ENCODE peak calls at places on chromosomes 11 and 22, in eight cellular contexts. One of them, this sample, is unnamed.

GRCh38 chr11:57668467-57668890 is 565 bp downstream of the ZDHHC5 start:
- DNase-seq in activated CD8-positive, alpha-beta memory T cell treated with anti-CD3 and anti-CD28 coated beads for 24 hours: no peak
- DNase-seq in ACHN: no peak
- DNase-seq in activated T-helper 1 cell treated with Interleukin-2 at 50 U/mL for 16 hours: peak
- DNase-seq in ELR: peak
- DNase-seq in left kidney: no peak
- DNase-seq in CD4-positive, alpha-beta T cell: no peak
- DNase-seq in left ventricle myocardium superior: no peak
- DNase-seq in this sample: no peak

GRCh38 chr11:64793271-64794160 is 9.5 kb downstream of the MAP4K2 start:
- DNase-seq in activated CD8-positive, alpha-beta memory T cell treated with anti-CD3 and anti-CD28 coated beads for 24 hours: no peak
- DNase-seq in ACHN: no peak
- DNase-seq in activated T-helper 1 cell treated with Interleukin-2 at 50 U/mL for 16 hours: no peak
- DNase-seq in ELR: no peak
- DNase-seq in left kidney: no peak
- DNase-seq in CD4-positive, alpha-beta T cell: no peak
- DNase-seq in left ventricle myocardium superior: peak
- DNase-seq in this sample: no peak

GRCh38 chr22:25359601-25360261 is 140.3 kb downstream of the CRYBB2 start:
- DNase-seq in activated CD8-positive, alpha-beta memory T cell treated with anti-CD3 and anti-CD28 coated beads for 24 hours: no peak
- DNase-seq in ACHN: no peak
- DNase-seq in activated T-helper 1 cell treated with Interleukin-2 at 50 U/mL for 16 hours: no peak
- DNase-seq in ELR: no peak
- DNase-seq in left kidney: no peak
- DNase-seq in CD4-positive, alpha-beta T cell: no peak
- DNase-seq in left ventricle myocardium superior: no peak
- DNase-seq in this sample: no peak

GRCh38 chr22:37163618-37164534 is 14.2 kb upstream of the IL2RB start:
- DNase-seq in activated CD8-positive, alpha-beta memory T cell treated with anti-CD3 and anti-CD28 coated beads for 24 hours: peak
- DNase-seq in ACHN: no peak
- DNase-seq in activated T-helper 1 cell treated with Interleukin-2 at 50 U/mL for 16 hours: no peak
- DNase-seq in ELR: no peak
- DNase-seq in left kidney: no peak
- DNase-seq in CD4-positive, alpha-beta T cell: no peak
- DNase-seq in left ventricle myocardium superior: peak
- DNase-seq in this sample: no peak

GRCh38 chr11:47014097-47014496 is 77.5 kb downstream of the CSTPP1 start:
- DNase-seq in activated CD8-positive, alpha-beta memory T cell treated with anti-CD3 and anti-CD28 coated beads for 24 hours: no peak
- DNase-seq in ACHN: no peak
- DNase-seq in activated T-helper 1 cell treated with Interleukin-2 at 50 U/mL for 16 hours: no peak
- DNase-seq in ELR: no peak
- DNase-seq in left kidney: no peak
- DNase-seq in CD4-positive, alpha-beta T cell: no peak
- DNase-seq in left ventricle myocardium superior: no peak
- DNase-seq in this sample: no peak

GRCh38 chr22:37496651-37497599 is 10.7 kb upstream of the MFNG start:
- DNase-seq in activated CD8-positive, alpha-beta memory T cell treated with anti-CD3 and anti-CD28 coated beads for 24 hours: no peak
- DNase-seq in ACHN: peak
- DNase-seq in activated T-helper 1 cell treated with Interleukin-2 at 50 U/mL for 16 hours: no peak
- DNase-seq in ELR: peak
- DNase-seq in left kidney: no peak
- DNase-seq in CD4-positive, alpha-beta T cell: no peak
- DNase-seq in left ventricle myocardium superior: no peak
- DNase-seq in this sample: peak

GRCh38 chr11:27194976-27195375 is 154.4 kb downstream of the BBOX1 start:
- DNase-seq in activated CD8-positive, alpha-beta memory T cell treated with anti-CD3 and anti-CD28 coated beads for 24 hours: no peak
- DNase-seq in ACHN: no peak
- DNase-seq in activated T-helper 1 cell treated with Interleukin-2 at 50 U/mL for 16 hours: no peak
- DNase-seq in ELR: no peak
- DNase-seq in left kidney: no peak
- DNase-seq in CD4-positive, alpha-beta T cell: no peak
- DNase-seq in left ventricle myocardium superior: no peak
- DNase-seq in this sample: peak

GRCh38 chr11:78000193-78000592 is 5.7 kb upstream of the INTS4 start:
- DNase-seq in activated CD8-positive, alpha-beta memory T cell treated with anti-CD3 and anti-CD28 coated beads for 24 hours: peak
- DNase-seq in ACHN: peak
- DNase-seq in activated T-helper 1 cell treated with Interleukin-2 at 50 U/mL for 16 hours: no peak
- DNase-seq in ELR: peak
- DNase-seq in left kidney: peak
- DNase-seq in CD4-positive, alpha-beta T cell: peak
- DNase-seq in left ventricle myocardium superior: no peak
- DNase-seq in this sample: peak

GRCh38 chr11:45847908-45848316 is 637 bp downstream of the CRY2 start:
- DNase-seq in activated CD8-positive, alpha-beta memory T cell treated with anti-CD3 and anti-CD28 coated beads for 24 hours: no peak
- DNase-seq in ACHN: peak
- DNase-seq in activated T-helper 1 cell treated with Interleukin-2 at 50 U/mL for 16 hours: peak
- DNase-seq in ELR: peak
- DNase-seq in left kidney: peak
- DNase-seq in CD4-positive, alpha-beta T cell: peak
- DNase-seq in left ventricle myocardium superior: peak
- DNase-seq in this sample: peak

GRCh38 chr22:39017596-39018365 is 3.1 kb upstream of the APOBEC3D start:
- DNase-seq in activated CD8-positive, alpha-beta memory T cell treated with anti-CD3 and anti-CD28 coated beads for 24 hours: no peak
- DNase-seq in ACHN: no peak
- DNase-seq in activated T-helper 1 cell treated with Interleukin-2 at 50 U/mL for 16 hours: no peak
- DNase-seq in ELR: no peak
- DNase-seq in left kidney: no peak
- DNase-seq in CD4-positive, alpha-beta T cell: no peak
- DNase-seq in left ventricle myocardium superior: no peak
- DNase-seq in this sample: no peak

GRCh38 chr11:42012261-42012660 is 552.8 kb upstream of the LRRC4C start:
- DNase-seq in activated CD8-positive, alpha-beta memory T cell treated with anti-CD3 and anti-CD28 coated beads for 24 hours: no peak
- DNase-seq in ACHN: no peak
- DNase-seq in activated T-helper 1 cell treated with Interleukin-2 at 50 U/mL for 16 hours: no peak
- DNase-seq in ELR: no peak
- DNase-seq in left kidney: no peak
- DNase-seq in CD4-positive, alpha-beta T cell: no peak
- DNase-seq in left ventricle myocardium superior: no peak
- DNase-seq in this sample: no peak

GRCh38 chr11:92804388-92804787 is 165.1 kb upstream of the MTNR1B start:
- DNase-seq in activated CD8-positive, alpha-beta memory T cell treated with anti-CD3 and anti-CD28 coated beads for 24 hours: no peak
- DNase-seq in ACHN: no peak
- DNase-seq in activated T-helper 1 cell treated with Interleukin-2 at 50 U/mL for 16 hours: no peak
- DNase-seq in ELR: no peak
- DNase-seq in left kidney: no peak
- DNase-seq in CD4-positive, alpha-beta T cell: no peak
- DNase-seq in left ventricle myocardium superior: no peak
- DNase-seq in this sample: no peak

GRCh38 chr11:44018127-44018521 is 29.7 kb upstream of the ACCSL start:
- DNase-seq in activated CD8-positive, alpha-beta memory T cell treated with anti-CD3 and anti-CD28 coated beads for 24 hours: no peak
- DNase-seq in ACHN: no peak
- DNase-seq in activated T-helper 1 cell treated with Interleukin-2 at 50 U/mL for 16 hours: no peak
- DNase-seq in ELR: no peak
- DNase-seq in left kidney: no peak
- DNase-seq in CD4-positive, alpha-beta T cell: no peak
- DNase-seq in left ventricle myocardium superior: no peak
- DNase-seq in this sample: peak

GRCh38 chr22:32723632-32724031 is 77.9 kb upstream of the TIMP3 start:
- DNase-seq in activated CD8-positive, alpha-beta memory T cell treated with anti-CD3 and anti-CD28 coated beads for 24 hours: peak
- DNase-seq in ACHN: no peak
- DNase-seq in activated T-helper 1 cell treated with Interleukin-2 at 50 U/mL for 16 hours: no peak
- DNase-seq in ELR: peak
- DNase-seq in left kidney: peak
- DNase-seq in CD4-positive, alpha-beta T cell: peak
- DNase-seq in left ventricle myocardium superior: peak
- DNase-seq in this sample: peak

GRCh38 chr11:34825670-34826383 is 90.4 kb downstream of the APIP start:
- DNase-seq in activated CD8-positive, alpha-beta memory T cell treated with anti-CD3 and anti-CD28 coated beads for 24 hours: no peak
- DNase-seq in ACHN: no peak
- DNase-seq in activated T-helper 1 cell treated with Interleukin-2 at 50 U/mL for 16 hours: no peak
- DNase-seq in ELR: no peak
- DNase-seq in left kidney: peak
- DNase-seq in CD4-positive, alpha-beta T cell: no peak
- DNase-seq in left ventricle myocardium superior: no peak
- DNase-seq in this sample: peak

GRCh38 chr11:78188809-78189724 is at the start of gene USP35:
- DNase-seq in activated CD8-positive, alpha-beta memory T cell treated with anti-CD3 and anti-CD28 coated beads for 24 hours: no peak
- DNase-seq in ACHN: peak
- DNase-seq in activated T-helper 1 cell treated with Interleukin-2 at 50 U/mL for 16 hours: no peak
- DNase-seq in ELR: no peak
- DNase-seq in left kidney: no peak
- DNase-seq in CD4-positive, alpha-beta T cell: no peak
- DNase-seq in left ventricle myocardium superior: no peak
- DNase-seq in this sample: no peak

GRCh38 chr22:30266445-30267381 is at the start of gene OSM:
- DNase-seq in activated CD8-positive, alpha-beta memory T cell treated with anti-CD3 and anti-CD28 coated beads for 24 hours: peak
- DNase-seq in ACHN: no peak
- DNase-seq in activated T-helper 1 cell treated with Interleukin-2 at 50 U/mL for 16 hours: peak
- DNase-seq in ELR: no peak
- DNase-seq in left kidney: no peak
- DNase-seq in CD4-positive, alpha-beta T cell: peak
- DNase-seq in left ventricle myocardium superior: peak
- DNase-seq in this sample: no peak

GRCh38 chr11:76152086-76152658 is 54.1 kb downstream of the WNT11 start:
- DNase-seq in activated CD8-positive, alpha-beta memory T cell treated with anti-CD3 and anti-CD28 coated beads for 24 hours: peak
- DNase-seq in ACHN: peak
- DNase-seq in activated T-helper 1 cell treated with Interleukin-2 at 50 U/mL for 16 hours: peak
- DNase-seq in ELR: peak
- DNase-seq in left kidney: peak
- DNase-seq in CD4-positive, alpha-beta T cell: peak
- DNase-seq in left ventricle myocardium superior: peak
- DNase-seq in this sample: peak

GRCh38 chr11:12454782-12455181 is 77.4 kb downstream of the PARVA start:
- DNase-seq in activated CD8-positive, alpha-beta memory T cell treated with anti-CD3 and anti-CD28 coated beads for 24 hours: no peak
- DNase-seq in ACHN: no peak
- DNase-seq in activated T-helper 1 cell treated with Interleukin-2 at 50 U/mL for 16 hours: no peak
- DNase-seq in ELR: peak
- DNase-seq in left kidney: no peak
- DNase-seq in CD4-positive, alpha-beta T cell: no peak
- DNase-seq in left ventricle myocardium superior: no peak
- DNase-seq in this sample: no peak

GRCh38 chr11:2298795-2299747 is 2.6 kb downstream of the C11orf21 start:
- DNase-seq in activated CD8-positive, alpha-beta memory T cell treated with anti-CD3 and anti-CD28 coated beads for 24 hours: peak
- DNase-seq in ACHN: peak
- DNase-seq in activated T-helper 1 cell treated with Interleukin-2 at 50 U/mL for 16 hours: no peak
- DNase-seq in ELR: peak
- DNase-seq in left kidney: peak
- DNase-seq in CD4-positive, alpha-beta T cell: no peak
- DNase-seq in left ventricle myocardium superior: no peak
- DNase-seq in this sample: peak

GRCh38 chr11:65262775-65263174 is 1.0 kb downstream of the POLA2 start:
- DNase-seq in activated CD8-positive, alpha-beta memory T cell treated with anti-CD3 and anti-CD28 coated beads for 24 hours: no peak
- DNase-seq in ACHN: no peak
- DNase-seq in activated T-helper 1 cell treated with Interleukin-2 at 50 U/mL for 16 hours: no peak
- DNase-seq in ELR: peak
- DNase-seq in left kidney: peak
- DNase-seq in CD4-positive, alpha-beta T cell: no peak
- DNase-seq in left ventricle myocardium superior: no peak
- DNase-seq in this sample: no peak

GRCh38 chr11:77377734-77378133 is 76.2 kb upstream of the GDPD4 start:
- DNase-seq in activated CD8-positive, alpha-beta memory T cell treated with anti-CD3 and anti-CD28 coated beads for 24 hours: no peak
- DNase-seq in ACHN: no peak
- DNase-seq in activated T-helper 1 cell treated with Interleukin-2 at 50 U/mL for 16 hours: no peak
- DNase-seq in ELR: peak
- DNase-seq in left kidney: no peak
- DNase-seq in CD4-positive, alpha-beta T cell: no peak
- DNase-seq in left ventricle myocardium superior: no peak
- DNase-seq in this sample: peak

GRCh38 chr11:13955971-13956421 is 6.5 kb upstream of the SPON1 start:
- DNase-seq in activated CD8-positive, alpha-beta memory T cell treated with anti-CD3 and anti-CD28 coated beads for 24 hours: peak
- DNase-seq in ACHN: peak
- DNase-seq in activated T-helper 1 cell treated with Interleukin-2 at 50 U/mL for 16 hours: peak
- DNase-seq in ELR: peak
- DNase-seq in left kidney: peak
- DNase-seq in CD4-positive, alpha-beta T cell: peak
- DNase-seq in left ventricle myocardium superior: peak
- DNase-seq in this sample: peak

GRCh38 chr11:64241430-64242153 is 697 bp downstream of the FKBP2 start:
- DNase-seq in activated CD8-positive, alpha-beta memory T cell treated with anti-CD3 and anti-CD28 coated beads for 24 hours: peak
- DNase-seq in ACHN: peak
- DNase-seq in activated T-helper 1 cell treated with Interleukin-2 at 50 U/mL for 16 hours: peak
- DNase-seq in ELR: peak
- DNase-seq in left kidney: peak
- DNase-seq in CD4-positive, alpha-beta T cell: peak
- DNase-seq in left ventricle myocardium superior: peak
- DNase-seq in this sample: peak

GRCh38 chr11:44729718-44730117 is 3.0 kb downstream of the TSPAN18 start:
- DNase-seq in activated CD8-positive, alpha-beta memory T cell treated with anti-CD3 and anti-CD28 coated beads for 24 hours: no peak
- DNase-seq in ACHN: no peak
- DNase-seq in activated T-helper 1 cell treated with Interleukin-2 at 50 U/mL for 16 hours: no peak
- DNase-seq in ELR: no peak
- DNase-seq in left kidney: no peak
- DNase-seq in CD4-positive, alpha-beta T cell: no peak
- DNase-seq in left ventricle myocardium superior: no peak
- DNase-seq in this sample: no peak

GRCh38 chr11:123063396-123064267 is 1.7 kb upstream of the HSPA8 start:
- DNase-seq in activated CD8-positive, alpha-beta memory T cell treated with anti-CD3 and anti-CD28 coated beads for 24 hours: no peak
- DNase-seq in ACHN: peak
- DNase-seq in activated T-helper 1 cell treated with Interleukin-2 at 50 U/mL for 16 hours: peak
- DNase-seq in ELR: peak
- DNase-seq in left kidney: peak
- DNase-seq in CD4-positive, alpha-beta T cell: peak
- DNase-seq in left ventricle myocardium superior: peak
- DNase-seq in this sample: no peak

GRCh38 chr11:77559686-77560425 is 29.9 kb upstream of the AQP11 start:
- DNase-seq in activated CD8-positive, alpha-beta memory T cell treated with anti-CD3 and anti-CD28 coated beads for 24 hours: no peak
- DNase-seq in ACHN: peak
- DNase-seq in activated T-helper 1 cell treated with Interleukin-2 at 50 U/mL for 16 hours: no peak
- DNase-seq in ELR: peak
- DNase-seq in left kidney: no peak
- DNase-seq in CD4-positive, alpha-beta T cell: no peak
- DNase-seq in left ventricle myocardium superior: no peak
- DNase-seq in this sample: no peak

GRCh38 chr11:28735511-28735910 is 627.3 kb downstream of the METTL15 start:
- DNase-seq in activated CD8-positive, alpha-beta memory T cell treated with anti-CD3 and anti-CD28 coated beads for 24 hours: no peak
- DNase-seq in ACHN: no peak
- DNase-seq in activated T-helper 1 cell treated with Interleukin-2 at 50 U/mL for 16 hours: no peak
- DNase-seq in ELR: no peak
- DNase-seq in left kidney: no peak
- DNase-seq in CD4-positive, alpha-beta T cell: no peak
- DNase-seq in left ventricle myocardium superior: no peak
- DNase-seq in this sample: no peak

GRCh38 chr22:48692734-48693376 is 1134.8 kb downstream of the BRD1 start:
- DNase-seq in activated CD8-positive, alpha-beta memory T cell treated with anti-CD3 and anti-CD28 coated beads for 24 hours: no peak
- DNase-seq in ACHN: no peak
- DNase-seq in activated T-helper 1 cell treated with Interleukin-2 at 50 U/mL for 16 hours: no peak
- DNase-seq in ELR: no peak
- DNase-seq in left kidney: peak
- DNase-seq in CD4-positive, alpha-beta T cell: no peak
- DNase-seq in left ventricle myocardium superior: no peak
- DNase-seq in this sample: no peak

GRCh38 chr11:108220721-108221346 is 1.6 kb downstream of the NPAT start:
- DNase-seq in activated CD8-positive, alpha-beta memory T cell treated with anti-CD3 and anti-CD28 coated beads for 24 hours: no peak
- DNase-seq in ACHN: peak
- DNase-seq in activated T-helper 1 cell treated with Interleukin-2 at 50 U/mL for 16 hours: no peak
- DNase-seq in ELR: peak
- DNase-seq in left kidney: no peak
- DNase-seq in CD4-positive, alpha-beta T cell: no peak
- DNase-seq in left ventricle myocardium superior: no peak
- DNase-seq in this sample: no peak

GRCh38 chr11:63769719-63770443 is 1.3 kb upstream of the ZFTA start:
- DNase-seq in activated CD8-positive, alpha-beta memory T cell treated with anti-CD3 and anti-CD28 coated beads for 24 hours: no peak
- DNase-seq in ACHN: no peak
- DNase-seq in activated T-helper 1 cell treated with Interleukin-2 at 50 U/mL for 16 hours: no peak
- DNase-seq in ELR: peak
- DNase-seq in left kidney: peak
- DNase-seq in CD4-positive, alpha-beta T cell: no peak
- DNase-seq in left ventricle myocardium superior: peak
- DNase-seq in this sample: peak

This sample was measured in islet precursor cell.